ENCODE peak calls at places on chromosomes 2 and 18, in four cellular contexts. J, D, H and T are unnamed samples.

GRCh38 chr18:35306588-35307250 is 16.7 kb upstream of the ZSCAN30 start:
- DNase-seq in J (no peak), D (no peak), H (no peak), T (no peak)

GRCh38 chr18:31229829-31230228 is 67.2 kb upstream of the DSC1 start:
- DNase-seq in J (no peak), D (no peak), H (no peak), T (no peak)

GRCh38 chr2:173568054-173568453 is 213.4 kb downstream of the CDCA7 start:
- DNase-seq in J (peak), D (no peak), H (no peak), T (no peak)

GRCh38 chr2:224882291-224883171 is 159.7 kb downstream of the DOCK10 start:
- DNase-seq in J (no peak), D (no peak), H (no peak), T (no peak)

GRCh38 chr2:68043719-68044498 is 18.9 kb downstream of the C1D start:
- DNase-seq in J (no peak), D (no peak), H (no peak), T (no peak)

GRCh38 chr2:1055014-1055595 is 104.5 kb downstream of the SNTG2 start:
- DNase-seq in J (no peak), D (no peak), H (no peak), T (no peak)

GRCh38 chr2:219058541-219059374 is 2.0 kb downstream of the IHH start:
- DNase-seq in J (no peak), D (no peak), H (no peak), T (no peak)

GRCh38 chr18:77114564-77115391 is 17.8 kb downstream of the MBP start:
- DNase-seq in J (no peak), D (no peak), H (peak), T (peak)

GRCh38 chr2:112768432-112768831 is 4.0 kb upstream of the CKAP2L start:
- DNase-seq in J (no peak), D (no peak), H (no peak), T (no peak)

GRCh38 chr2:209933499-209934458 is 68.7 kb upstream of the RPE start:
- DNase-seq in J (no peak), D (no peak), H (no peak), T (no peak)
- TF ChIP-seq CTCF in J (no peak), D (no peak), H (no peak), T (no peak)

GRCh38 chr2:172361360-172361759 is 66.0 kb upstream of the ITGA6 start:
- DNase-seq in J (no peak), D (no peak), H (no peak), T (no peak)

GRCh38 chr2:172354347-172354746 is 73.0 kb upstream of the ITGA6 start:
- DNase-seq in J (no peak), D (no peak), H (no peak), T (no peak)

GRCh38 chr2:172358784-172359556 is 68.4 kb upstream of the ITGA6 start:
- DNase-seq in J (no peak), D (no peak), H (no peak), T (no peak)

GRCh38 chr2:172351586-172351985 is 75.8 kb upstream of the ITGA6 start:
- DNase-seq in J (no peak), D (no peak), H (no peak), T (no peak)

GRCh38 chr2:172357442-172357841 is 69.9 kb upstream of the ITGA6 start:
- DNase-seq in J (no peak), D (no peak), H (no peak), T (no peak)
- TF ChIP-seq CTCF in J (no peak), D (no peak), H (no peak), T (no peak)

GRCh38 chr2:193690572-193690971 is 1495.8 kb upstream of the TMEFF2 start:
- DNase-seq in J (peak), D (no peak), H (no peak), T (no peak)

GRCh38 chr2:193695367-193695766 is 1500.6 kb upstream of the TMEFF2 start:
- DNase-seq in J (peak), D (no peak), H (no peak), T (no peak)
- TF ChIP-seq CTCF in J (peak), D (no peak), H (no peak), T (no peak)

DNA sequence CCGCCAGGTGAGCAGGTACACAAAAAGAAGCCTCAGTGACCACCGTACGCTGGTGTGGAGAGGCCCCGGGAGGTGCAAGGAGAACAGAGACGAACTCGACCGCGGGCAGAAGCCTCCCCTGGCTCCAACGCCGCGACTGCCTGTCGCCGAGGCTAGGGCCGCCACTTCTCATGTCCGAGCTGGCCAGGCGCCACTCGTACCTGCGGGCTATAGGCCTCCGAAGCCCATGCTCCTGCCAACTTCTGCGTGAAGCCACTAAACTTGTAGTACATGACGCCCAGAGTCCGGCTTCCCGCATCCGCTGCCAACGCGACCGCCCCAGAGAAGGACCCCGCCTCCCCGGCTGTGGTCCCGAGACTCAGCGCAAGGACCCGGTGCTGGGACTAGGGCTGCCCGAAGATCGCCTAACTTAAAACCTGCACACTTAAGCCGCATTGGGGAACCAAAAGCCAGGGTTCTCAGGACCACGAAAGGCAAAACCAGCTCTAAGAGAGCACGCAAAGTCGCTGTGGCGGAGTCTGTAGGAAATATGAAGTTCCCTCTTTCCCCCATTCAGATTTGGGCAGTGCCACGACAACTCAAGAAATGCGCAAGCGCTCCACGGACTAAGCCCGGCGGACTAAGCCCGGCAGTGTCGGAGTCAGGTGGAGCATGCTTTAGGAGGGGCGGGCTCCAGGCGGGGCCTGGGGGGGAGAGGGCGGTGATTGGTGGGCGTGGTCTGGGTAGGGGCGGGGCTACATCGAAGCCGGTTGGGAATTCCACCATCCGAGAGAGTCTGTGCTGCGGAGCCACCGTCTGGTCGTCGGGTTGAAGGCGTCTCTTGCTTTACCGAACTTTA is at the start of gene COX7A2L:
- DNase-seq in J (peak), D (peak), H (peak), T (peak)
- TF ChIP-seq CTCF in J (peak), D (peak), H (peak), T (no peak)

GRCh38 chr2:151051584-151052220 is 210.0 kb downstream of the RBM43 start:
- DNase-seq in J (peak), D (no peak), H (no peak), T (no peak)
- TF ChIP-seq CTCF in J (peak), D (peak), H (peak), T (peak)

GRCh38 chr2:12173271-12173942 is 427.0 kb downstream of the LPIN1 start:
- DNase-seq in J (no peak), D (no peak), H (no peak), T (no peak)
- TF ChIP-seq CTCF in J (no peak), D (peak), H (no peak), T (no peak)

DNA sequence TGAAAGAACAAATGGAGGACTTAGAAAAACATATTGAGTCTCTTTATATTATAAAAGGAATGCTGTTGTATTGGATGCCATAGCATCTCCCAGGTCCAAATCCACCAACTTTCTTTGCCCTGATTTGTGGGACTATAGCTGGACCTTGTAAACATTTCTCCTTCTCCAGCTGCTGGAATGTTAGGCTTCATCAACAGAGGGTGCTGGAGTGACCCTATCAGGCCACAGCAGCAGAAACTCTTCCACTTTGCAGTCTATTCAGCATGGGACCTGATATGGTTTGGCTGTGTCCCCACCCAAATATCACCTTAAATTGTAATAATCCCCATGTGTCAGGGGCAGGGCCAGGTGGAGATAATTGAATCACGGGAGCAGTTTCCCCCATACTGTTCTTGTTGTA is 138.4 kb upstream of the ARL4C start:
- DNase-seq in J (no peak), D (no peak), H (no peak), T (no peak)
- TF ChIP-seq CTCF in J (no peak), D (no peak), H (no peak), T (no peak)

GRCh38 chr2:186907897-186908296 is 58.9 kb upstream of the ZSWIM2 start:
- DNase-seq in J (no peak), D (no peak), H (no peak), T (no peak)

GRCh38 chr2:186909095-186909494 is 60.1 kb upstream of the ZSWIM2 start:
- DNase-seq in J (no peak), D (no peak), H (no peak), T (no peak)

GRCh38 chr2:186903183-186903582 is 54.2 kb upstream of the ZSWIM2 start:
- DNase-seq in J (no peak), D (no peak), H (no peak), T (no peak)
- TF ChIP-seq CTCF in J (peak), D (no peak), H (no peak), T (no peak)